ENCODE peak calls at places on chromosomes 6 and 20, in nine cellular contexts. One of them, this sample, is unnamed.

GRCh38 chr6:149862901-149863595 is 1.1 kb downstream of the LRP11 start:
- DNase-seq in GM12865: peak
- DNase-seq in fibroblast of lung: peak
- DNase-seq in omental fat pad: no peak
- DNase-seq in astrocyte of the spinal cord: peak
- DNase-seq in left ventricle myocardium inferior: peak
- DNase-seq in progenitor cell of endocrine pancreas: peak
- DNase-seq in Caco-2: no peak
- DNase-seq in fibroblast of the aortic adventitia: peak
- DNase-seq in this sample: peak

GRCh38 chr6:19478992-19479391 is 358.2 kb upstream of the ID4 start:
- DNase-seq in left ventricle myocardium inferior: no peak
- DNase-seq in fibroblast of lung: no peak
- DNase-seq in omental fat pad: no peak
- DNase-seq in astrocyte of the spinal cord: peak
- DNase-seq in fibroblast of the aortic adventitia: peak
- DNase-seq in GM12865: no peak
- DNase-seq in progenitor cell of endocrine pancreas: no peak
- DNase-seq in Caco-2: no peak
- DNase-seq in this sample: no peak

GRCh38 chr6:158737710-158738615 is 81.2 kb downstream of the EZR start:
- DNase-seq in Caco-2: no peak
- DNase-seq in fibroblast of the aortic adventitia: peak
- DNase-seq in progenitor cell of endocrine pancreas: no peak
- DNase-seq in astrocyte of the spinal cord: peak
- DNase-seq in GM12865: no peak
- DNase-seq in omental fat pad: peak
- DNase-seq in left ventricle myocardium inferior: no peak
- DNase-seq in fibroblast of lung: peak
- DNase-seq in this sample: no peak

GRCh38 chr6:158285321-158285960 is 26.8 kb upstream of the TULP4 start:
- DNase-seq in fibroblast of the aortic adventitia: peak
- DNase-seq in Caco-2: no peak
- DNase-seq in left ventricle myocardium inferior: no peak
- DNase-seq in GM12865: no peak
- DNase-seq in fibroblast of lung: peak
- DNase-seq in astrocyte of the spinal cord: peak
- DNase-seq in omental fat pad: no peak
- DNase-seq in progenitor cell of endocrine pancreas: no peak
- DNase-seq in this sample: no peak

GRCh38 chr6:50113114-50113857 is 63.6 kb upstream of the DEFB112 start:
- DNase-seq in omental fat pad: no peak
- DNase-seq in GM12865: no peak
- DNase-seq in fibroblast of the aortic adventitia: no peak
- DNase-seq in fibroblast of lung: peak
- DNase-seq in Caco-2: no peak
- DNase-seq in left ventricle myocardium inferior: no peak
- DNase-seq in progenitor cell of endocrine pancreas: no peak
- DNase-seq in astrocyte of the spinal cord: no peak
- DNase-seq in this sample: no peak

GRCh38 chr6:18308070-18308735 is 43.9 kb upstream of the DEK start:
- DNase-seq in left ventricle myocardium inferior: no peak
- DNase-seq in Caco-2: no peak
- DNase-seq in GM12865: no peak
- DNase-seq in fibroblast of the aortic adventitia: peak
- DNase-seq in progenitor cell of endocrine pancreas: no peak
- DNase-seq in astrocyte of the spinal cord: peak
- DNase-seq in omental fat pad: no peak
- DNase-seq in fibroblast of lung: peak
- DNase-seq in this sample: no peak

GRCh38 chr20:37504404-37505096 is 16.5 kb upstream of the NNAT start:
- DNase-seq in omental fat pad: no peak
- DNase-seq in fibroblast of lung: no peak
- DNase-seq in astrocyte of the spinal cord: no peak
- DNase-seq in Caco-2: peak
- DNase-seq in fibroblast of the aortic adventitia: no peak
- DNase-seq in left ventricle myocardium inferior: no peak
- DNase-seq in GM12865: no peak
- DNase-seq in progenitor cell of endocrine pancreas: no peak
- DNase-seq in this sample: no peak

GRCh38 chr6:165998072-165998471 is 169.6 kb downstream of the TBXT start:
- DNase-seq in fibroblast of lung: no peak
- DNase-seq in astrocyte of the spinal cord: no peak
- DNase-seq in omental fat pad: no peak
- DNase-seq in GM12865: no peak
- DNase-seq in left ventricle myocardium inferior: no peak
- DNase-seq in fibroblast of the aortic adventitia: no peak
- DNase-seq in progenitor cell of endocrine pancreas: no peak
- DNase-seq in Caco-2: no peak
- DNase-seq in this sample: no peak

GRCh38 chr6:122184260-122184934 is 215.1 kb upstream of the HSF2 start:
- DNase-seq in fibroblast of lung: peak
- DNase-seq in progenitor cell of endocrine pancreas: no peak
- DNase-seq in astrocyte of the spinal cord: peak
- DNase-seq in omental fat pad: no peak
- DNase-seq in left ventricle myocardium inferior: no peak
- DNase-seq in fibroblast of the aortic adventitia: peak
- DNase-seq in GM12865: no peak
- DNase-seq in Caco-2: no peak
- DNase-seq in this sample: no peak

GRCh38 chr6:29752451-29753308 is 29.4 kb downstream of the HLA-F start:
- DNase-seq in left ventricle myocardium inferior: peak
- DNase-seq in GM12865: peak
- DNase-seq in fibroblast of the aortic adventitia: peak
- DNase-seq in Caco-2: peak
- DNase-seq in progenitor cell of endocrine pancreas: peak
- DNase-seq in omental fat pad: peak
- DNase-seq in astrocyte of the spinal cord: peak
- DNase-seq in fibroblast of lung: peak
- DNase-seq in this sample: peak

DNA sequence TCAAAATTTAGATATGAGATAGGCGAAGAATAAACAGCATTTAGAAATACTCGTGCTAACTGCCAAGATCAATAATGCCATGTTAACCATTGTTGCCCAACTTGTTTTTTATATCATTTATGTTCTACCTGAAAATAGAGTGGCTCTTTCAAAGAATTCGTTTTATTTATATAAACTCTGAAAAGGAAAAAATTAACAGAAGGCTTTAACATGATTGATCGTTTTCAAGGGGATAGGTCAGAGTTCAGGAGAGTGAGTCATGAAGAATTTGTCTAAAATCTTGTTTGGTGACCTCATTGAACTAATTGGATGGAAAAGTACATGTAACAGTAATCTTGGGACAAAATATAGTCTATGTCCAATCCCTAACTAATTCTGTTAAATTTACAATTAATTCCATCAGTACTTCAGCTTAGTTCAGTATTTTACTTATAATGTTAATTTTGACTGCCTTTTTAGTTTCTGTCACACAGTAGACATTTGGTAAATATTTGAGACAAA is 11.1 kb upstream of the ELOVL2 start:
- DNase-seq in Caco-2: no peak
- DNase-seq in omental fat pad: no peak
- DNase-seq in fibroblast of the aortic adventitia: no peak
- DNase-seq in fibroblast of lung: peak
- DNase-seq in astrocyte of the spinal cord: no peak
- DNase-seq in progenitor cell of endocrine pancreas: no peak
- DNase-seq in GM12865: no peak
- DNase-seq in left ventricle myocardium inferior: no peak
- DNase-seq in this sample: no peak
- TF ChIP-seq CTCF in Caco-2: no peak
- TF ChIP-seq CTCF in omental fat pad: no peak
- TF ChIP-seq CTCF in fibroblast of the aortic adventitia: no peak
- TF ChIP-seq CTCF in fibroblast of lung: no peak
- TF ChIP-seq CTCF in astrocyte of the spinal cord: no peak
- TF ChIP-seq CTCF in progenitor cell of endocrine pancreas: no peak
- TF ChIP-seq CTCF in GM12865: no peak
- TF ChIP-seq CTCF in left ventricle myocardium inferior: no peak
- TF ChIP-seq CTCF in this sample: no peak

GRCh38 chr20:49207071-49207470 is 12.1 kb upstream of the DDX27 start:
- DNase-seq in Caco-2: peak
- DNase-seq in astrocyte of the spinal cord: no peak
- DNase-seq in fibroblast of the aortic adventitia: no peak
- DNase-seq in left ventricle myocardium inferior: no peak
- DNase-seq in GM12865: peak
- DNase-seq in progenitor cell of endocrine pancreas: no peak
- DNase-seq in fibroblast of lung: no peak
- DNase-seq in omental fat pad: no peak
- DNase-seq in this sample: peak
- TF ChIP-seq CTCF in Caco-2: peak
- TF ChIP-seq CTCF in astrocyte of the spinal cord: peak
- TF ChIP-seq CTCF in fibroblast of the aortic adventitia: no peak
- TF ChIP-seq CTCF in left ventricle myocardium inferior: no peak
- TF ChIP-seq CTCF in GM12865: peak
- TF ChIP-seq CTCF in progenitor cell of endocrine pancreas: no peak
- TF ChIP-seq CTCF in fibroblast of lung: no peak
- TF ChIP-seq CTCF in omental fat pad: no peak
- TF ChIP-seq CTCF in this sample: peak

DNA sequence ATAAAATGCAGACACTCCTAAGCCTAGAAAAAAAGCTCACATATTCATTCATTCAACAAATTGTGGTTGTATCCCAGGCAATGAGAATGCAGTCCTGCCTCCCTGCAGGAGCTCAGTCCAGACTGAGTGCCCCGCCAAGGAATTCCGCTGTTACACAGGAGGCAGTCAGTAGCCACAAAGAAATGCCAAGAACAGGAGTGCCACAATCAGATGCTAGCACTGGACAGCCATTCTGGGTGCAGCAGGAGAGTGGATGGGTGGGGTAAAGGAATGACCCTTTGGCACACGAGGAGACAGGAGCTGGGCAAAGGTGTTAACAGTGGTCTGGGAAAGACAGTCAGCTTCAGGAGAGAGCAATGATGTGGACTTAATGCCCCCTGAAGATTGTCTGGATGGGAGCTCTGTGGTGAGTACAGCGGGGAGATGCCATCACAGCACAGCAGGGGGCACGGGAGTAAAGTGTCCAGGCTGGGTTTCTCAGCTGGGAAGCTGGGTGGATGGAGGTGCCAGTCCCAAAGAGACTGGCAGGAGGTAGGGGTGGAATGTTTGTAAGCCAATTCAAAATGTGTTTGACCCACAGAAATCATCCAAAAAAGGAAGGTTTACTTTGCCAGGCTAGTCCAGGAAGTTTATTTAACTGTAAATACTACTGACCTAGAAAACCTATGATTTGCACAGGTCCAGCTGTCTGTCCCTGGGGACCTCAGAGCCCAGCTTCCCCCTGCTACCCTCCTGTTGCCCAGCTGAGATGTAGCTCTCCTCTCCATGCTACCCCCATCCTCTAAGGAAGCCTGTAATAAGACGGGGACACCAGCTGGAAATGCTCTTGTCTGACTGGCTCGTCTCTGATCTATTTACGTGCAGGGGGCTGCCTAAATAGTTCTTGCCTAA is 84.1 kb downstream of the SLC23A2 start:
- DNase-seq in fibroblast of lung: no peak
- DNase-seq in Caco-2: no peak
- DNase-seq in progenitor cell of endocrine pancreas: no peak
- DNase-seq in left ventricle myocardium inferior: no peak
- DNase-seq in fibroblast of the aortic adventitia: peak
- DNase-seq in omental fat pad: no peak
- DNase-seq in astrocyte of the spinal cord: peak
- DNase-seq in GM12865: no peak
- DNase-seq in this sample: no peak
- TF ChIP-seq CTCF in fibroblast of lung: peak
- TF ChIP-seq CTCF in Caco-2: no peak
- TF ChIP-seq CTCF in progenitor cell of endocrine pancreas: no peak
- TF ChIP-seq CTCF in left ventricle myocardium inferior: no peak
- TF ChIP-seq CTCF in fibroblast of the aortic adventitia: peak
- TF ChIP-seq CTCF in omental fat pad: no peak
- TF ChIP-seq CTCF in astrocyte of the spinal cord: peak
- TF ChIP-seq CTCF in GM12865: no peak
- TF ChIP-seq CTCF in this sample: no peak

DNA sequence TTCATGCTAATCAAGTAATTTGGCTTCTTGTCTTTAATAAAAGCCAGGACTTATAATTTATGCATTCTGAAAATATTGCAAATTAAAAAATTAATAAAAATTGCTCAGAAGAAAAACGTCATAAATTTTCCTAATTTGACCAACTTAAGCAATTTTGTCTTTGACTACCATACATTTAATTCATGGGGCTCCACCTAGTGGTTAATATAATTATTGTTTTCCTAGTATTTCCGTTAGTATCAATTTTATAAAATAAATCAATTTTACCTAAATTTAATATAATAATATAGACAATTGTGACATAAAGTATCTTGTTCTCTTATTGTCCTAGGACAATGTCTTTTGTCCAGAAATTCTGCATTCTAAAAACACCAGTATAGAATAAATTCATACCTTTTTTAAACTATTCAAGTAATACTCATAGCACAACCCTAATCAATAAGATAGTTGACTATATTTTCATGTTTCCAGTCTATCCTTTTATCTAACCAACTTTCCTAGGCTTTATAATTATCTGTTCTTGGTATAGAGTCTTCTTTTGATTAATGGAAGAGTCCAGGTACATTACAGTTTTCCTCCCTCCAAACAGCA is 319.9 kb downstream of the TRDN start:
- DNase-seq in GM12865: peak
- DNase-seq in astrocyte of the spinal cord: peak
- DNase-seq in left ventricle myocardium inferior: no peak
- DNase-seq in fibroblast of lung: peak
- DNase-seq in fibroblast of the aortic adventitia: peak
- DNase-seq in Caco-2: no peak
- DNase-seq in omental fat pad: no peak
- DNase-seq in progenitor cell of endocrine pancreas: no peak
- DNase-seq in this sample: no peak
- TF ChIP-seq CTCF in GM12865: peak
- TF ChIP-seq CTCF in astrocyte of the spinal cord: peak
- TF ChIP-seq CTCF in left ventricle myocardium inferior: peak
- TF ChIP-seq CTCF in fibroblast of lung: no peak
- TF ChIP-seq CTCF in fibroblast of the aortic adventitia: peak
- TF ChIP-seq CTCF in Caco-2: peak
- TF ChIP-seq CTCF in omental fat pad: no peak
- TF ChIP-seq CTCF in progenitor cell of endocrine pancreas: peak
- TF ChIP-seq CTCF in this sample: peak

GRCh38 chr20:45538209-45538798 is 978 bp downstream of the WFDC6 start:
- DNase-seq in fibroblast of the aortic adventitia: no peak
- DNase-seq in astrocyte of the spinal cord: no peak
- DNase-seq in fibroblast of lung: no peak
- DNase-seq in omental fat pad: no peak
- DNase-seq in left ventricle myocardium inferior: no peak
- DNase-seq in progenitor cell of endocrine pancreas: no peak
- DNase-seq in Caco-2: no peak
- DNase-seq in GM12865: no peak
- DNase-seq in this sample: no peak
- TF ChIP-seq CTCF in fibroblast of the aortic adventitia: no peak
- TF ChIP-seq CTCF in astrocyte of the spinal cord: no peak
- TF ChIP-seq CTCF in fibroblast of lung: no peak
- TF ChIP-seq CTCF in omental fat pad: no peak
- TF ChIP-seq CTCF in left ventricle myocardium inferior: no peak
- TF ChIP-seq CTCF in progenitor cell of endocrine pancreas: peak
- TF ChIP-seq CTCF in Caco-2: peak
- TF ChIP-seq CTCF in GM12865: no peak
- TF ChIP-seq CTCF in this sample: no peak